ENCODE peak calls at places on chromosomes 13 and 19, in eight cellular contexts. P, W, N, I, V, D, S and O are unnamed samples.

GRCh38 chr13:24279706-24280105 is 29.7 kb upstream of the C1QTNF9 start:
- DNase-seq in P (peak; percentile 60), W (no peak), N (no peak), I (no peak), V (no peak), D (no peak), S (no peak), O (no peak)

GRCh38 chr19:19444694-19445155 is 39.2 kb downstream of the GATAD2A start:
- DNase-seq in P (peak; percentile 34), W (no peak), N (no peak), I (no peak), V (no peak), D (no peak), S (peak; percentile 29), O (peak; percentile 23)

GRCh38 chr13:85431720-85432119 is 367.5 kb downstream of the SLITRK6 start:
- DNase-seq in P (no peak), W (no peak), N (no peak), I (no peak), V (no peak), D (no peak), S (no peak), O (no peak)

GRCh38 chr13:39888865-39889810 is 233.7 kb downstream of the COG6 start:
- DNase-seq in P (no peak), W (no peak), N (no peak), I (no peak), V (no peak), D (no peak), S (peak; percentile 20), O (no peak)

GRCh38 chr13:93080166-93080565 is 146.4 kb upstream of the GPC6 start:
- DNase-seq in P (no peak), W (no peak), N (no peak), I (no peak), V (no peak), D (no peak), S (no peak), O (no peak)

GRCh38 chr13:26037302-26037701 is 14.5 kb downstream of the SHISA2 start:
- DNase-seq in P (peak; percentile 13), W (no peak), N (no peak), I (peak; percentile 39), V (no peak), D (no peak), S (no peak), O (no peak)

GRCh38 chr13:26881154-26881553 is 120.6 kb upstream of the GPR12 start:
- DNase-seq in P (peak; percentile 46), W (peak; percentile 10), N (no peak), I (no peak), V (no peak), D (peak; percentile 56), S (peak; percentile 20), O (no peak)

GRCh38 chr13:102555914-102556553 is 40.8 kb upstream of the TPP2 start:
- DNase-seq in P (no peak), W (no peak), N (no peak), I (peak; percentile 17), V (no peak), D (peak; percentile 47), S (peak; percentile 10), O (peak; percentile 5)

GRCh38 chr19:12166596-12166995 is 3.7 kb downstream of the ZNF136 start:
- DNase-seq in P (no peak), W (no peak), N (no peak), I (no peak), V (no peak), D (no peak), S (peak; percentile 47), O (no peak)

GRCh38 chr13:106595623-106596022 is 27.7 kb upstream of the ARGLU1 start:
- DNase-seq in P (no peak), W (peak; percentile 14), N (no peak), I (no peak), V (no peak), D (no peak), S (no peak), O (no peak)

GRCh38 chr13:27654059-27654458 is 32.4 kb downstream of the POLR1D start:
- DNase-seq in P (no peak), W (no peak), N (no peak), I (no peak), V (no peak), D (no peak), S (no peak), O (no peak)

GRCh38 chr19:15304140-15304705 is 28.1 kb downstream of the BRD4 start:
- DNase-seq in P (no peak), W (peak; percentile 57), N (no peak), I (no peak), V (no peak), D (peak; percentile 62), S (no peak), O (no peak)

GRCh38 chr19:45323671-45324081 is 1.0 kb upstream of the CKM start:
- DNase-seq in P (no peak), W (peak; percentile 74), N (no peak), I (no peak), V (no peak), D (peak; percentile 70), S (no peak), O (no peak)

GRCh38 chr13:45328661-45329105 is 12.3 kb downstream of the TPT1 start:
- DNase-seq in P (no peak), W (no peak), N (no peak), I (no peak), V (no peak), D (no peak), S (peak; percentile 92), O (no peak)

GRCh38 chr13:44750618-44751017 is 174.5 kb upstream of the TSC22D1 start:
- DNase-seq in P (no peak), W (no peak), N (no peak), I (no peak), V (no peak), D (no peak), S (no peak), O (no peak)

GRCh38 chr13:114167445-114167844 is 11.6 kb upstream of the CFAP97D2 start:
- DNase-seq in P (peak; percentile 54), W (no peak), N (no peak), I (no peak), V (no peak), D (no peak), S (peak; percentile 39), O (no peak)

GRCh38 chr13:114284680-114285079 is 3.3 kb downstream of the UPF3A start:
- DNase-seq in P (no peak), W (no peak), N (no peak), I (no peak), V (no peak), D (no peak), S (no peak), O (no peak)

GRCh38 chr13:33441015-33441414 is 155.5 kb upstream of the STARD13 start:
- DNase-seq in P (peak; percentile 20), W (no peak), N (no peak), I (no peak), V (no peak), D (peak; percentile 10), S (no peak), O (peak; percentile 42)

GRCh38 chr19:51944798-51945552 is 17.7 kb downstream of the ZNF613 start:
- DNase-seq in P (no peak), W (no peak), N (no peak), I (no peak), V (no peak), D (no peak), S (peak; percentile 3), O (no peak)
- H3K9me3 ChIP-seq in P (peaks cover 29% of the 10 kb centered on the region), W (peaks cover 100% of the 10 kb centered on the region), N (peaks cover 83% of the 10 kb centered on the region), I (peaks cover 91% of the 10 kb centered on the region), V (peaks cover 90% of the 10 kb centered on the region), D (peaks cover 17% of the 10 kb centered on the region), S (peaks cover 74% of the 10 kb centered on the region), O (peaks cover 14% of the 10 kb centered on the region)

GRCh38 chr13:108558489-108558888 is 70.9 kb upstream of the MYO16 start:
- DNase-seq in P (no peak), W (no peak), N (no peak), I (no peak), V (no peak), D (no peak), S (no peak), O (no peak)
- H3K4me1 ChIP-seq in P (no peaks in the 10 kb centered on the region), W (no peaks in the 10 kb centered on the region), N (no peaks in the 10 kb centered on the region), I (peaks cover 3% of the 10 kb centered on the region), V (no peaks in the 10 kb centered on the region), D (no peaks in the 10 kb centered on the region), S (no peaks in the 10 kb centered on the region), O (no peaks in the 10 kb centered on the region)

GRCh38 chr19:3504723-3505122 is 1.4 kb upstream of the FZR1 start:
- DNase-seq in P (no peak), W (no peak), N (no peak), I (no peak), V (no peak), D (no peak), S (no peak), O (no peak)
- H3K27ac ChIP-seq in P (peak overlapping the region; percentile 22), W (no peak overlapping the region), N (no peak overlapping the region), I (no peak overlapping the region), V (no peak overlapping the region), D (no peak overlapping the region), S (no peak overlapping the region), O (no peak overlapping the region)

DNA sequence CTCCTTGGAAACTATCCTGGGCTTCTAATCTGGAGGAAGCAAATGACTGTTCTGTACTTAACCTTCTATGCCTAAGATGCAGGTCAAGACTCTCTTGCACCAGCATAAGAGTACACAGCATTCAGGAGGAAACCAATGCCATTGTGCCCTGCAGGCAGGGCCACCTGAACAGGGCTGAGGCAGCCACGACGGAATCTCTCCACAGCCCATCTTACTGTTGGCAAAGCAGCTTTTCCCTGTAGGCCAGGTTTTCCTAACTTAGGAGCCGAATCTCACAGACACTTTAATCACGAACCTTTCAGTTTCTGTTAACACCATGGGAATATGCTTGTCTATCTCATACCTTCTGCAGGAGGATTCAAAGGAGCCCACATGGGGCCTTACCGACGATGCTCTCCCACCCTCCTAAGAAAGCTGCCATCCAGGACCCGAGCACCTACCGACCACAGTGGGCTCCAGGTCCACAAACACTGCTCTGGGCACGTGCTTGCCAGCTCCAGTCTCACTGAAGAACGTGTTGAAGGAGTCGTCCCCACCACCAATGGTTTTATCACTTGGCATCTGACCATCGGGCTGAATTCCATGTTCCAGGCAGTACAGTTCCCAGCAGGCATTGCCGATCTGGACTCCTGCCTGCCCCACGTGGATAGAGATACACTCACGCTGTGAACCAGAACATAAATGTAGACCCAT is 2.6 kb downstream of the TUBA3C start:
- DNase-seq in P (no peak), W (no peak), N (no peak), I (no peak), V (no peak), D (no peak), S (no peak), O (no peak)
- H3K9me3 ChIP-seq in P (no peaks in the 10 kb centered on the region), W (peaks cover 31% of the 10 kb centered on the region), N (no peaks in the 10 kb centered on the region), I (no peaks in the 10 kb centered on the region), V (no peaks in the 10 kb centered on the region), D (no peaks in the 10 kb centered on the region), S (peaks cover 7% of the 10 kb centered on the region), O (no peaks in the 10 kb centered on the region)

GRCh38 chr13:91359566-91359965 is 12.1 kb downstream of the MIR17HG start:
- DNase-seq in P (no peak), W (no peak), N (no peak), I (no peak), V (no peak), D (no peak), S (no peak), O (no peak)

GRCh38 chr13:91359071-91359470 is 11.6 kb downstream of the MIR17HG start:
- DNase-seq in P (no peak), W (no peak), N (no peak), I (no peak), V (no peak), D (no peak), S (no peak), O (no peak)

GRCh38 chr13:91362908-91363307 is 15.4 kb downstream of the MIR17HG start:
- DNase-seq in P (no peak), W (no peak), N (no peak), I (no peak), V (no peak), D (no peak), S (no peak), O (no peak)

GRCh38 chr13:91360246-91360751 is 12.8 kb downstream of the MIR17HG start:
- DNase-seq in P (no peak), W (no peak), N (no peak), I (no peak), V (no peak), D (no peak), S (no peak), O (no peak)

GRCh38 chr13:91361755-91362271 is 14.3 kb downstream of the MIR17HG start:
- DNase-seq in P (no peak), W (no peak), N (no peak), I (no peak), V (no peak), D (no peak), S (no peak), O (no peak)
- H3K4me1 ChIP-seq in P (no peaks in the 10 kb centered on the region), W (no peaks in the 10 kb centered on the region), N (no peaks in the 10 kb centered on the region), I (no peaks in the 10 kb centered on the region), V (no peaks in the 10 kb centered on the region), D (no peaks in the 10 kb centered on the region), S (no peaks in the 10 kb centered on the region), O (peaks cover 3% of the 10 kb centered on the region)